ENCODE peak calls at places on chromosomes 6 and 20, in six cellular contexts. One of them, this sample, is unnamed. For H3K4me1, the result is how much of the 10 kb centered on the place peaks cover.

GRCh38 chr6:36245572-36246031 is 24.3 kb upstream of the PNPLA1 start:
- DNase-seq in transverse colon: peak
- DNase-seq in GM12878: no peak
- DNase-seq in left lung: no peak
- DNase-seq in ascending aorta: no peak
- DNase-seq in PC-9: no peak
- DNase-seq in this sample: no peak

GRCh38 chr6:56806368-56806767 is 148.5 kb upstream of the BEND6 start:
- DNase-seq in transverse colon: no peak
- DNase-seq in GM12878: no peak
- DNase-seq in left lung: no peak
- DNase-seq in ascending aorta: no peak
- DNase-seq in PC-9: no peak
- DNase-seq in this sample: no peak

GRCh38 chr6:39166918-39167301 is 51.9 kb upstream of the SAYSD1 start:
- DNase-seq in transverse colon: no peak
- DNase-seq in GM12878: no peak
- DNase-seq in left lung: no peak
- DNase-seq in ascending aorta: no peak
- DNase-seq in PC-9: no peak
- DNase-seq in this sample: no peak

GRCh38 chr6:76684881-76685280 is 612.4 kb upstream of the IMPG1 start:
- DNase-seq in transverse colon: no peak
- DNase-seq in GM12878: no peak
- DNase-seq in left lung: no peak
- DNase-seq in ascending aorta: no peak
- DNase-seq in PC-9: no peak
- DNase-seq in this sample: no peak

GRCh38 chr6:80639243-80639642 is 532.8 kb downstream of the BCKDHB start:
- DNase-seq in transverse colon: no peak
- DNase-seq in GM12878: no peak
- DNase-seq in left lung: no peak
- DNase-seq in ascending aorta: no peak
- DNase-seq in PC-9: no peak
- DNase-seq in this sample: no peak

GRCh38 chr6:40721252-40721936 is 134.2 kb upstream of the LRFN2 start:
- DNase-seq in transverse colon: no peak
- DNase-seq in GM12878: no peak
- DNase-seq in left lung: no peak
- DNase-seq in ascending aorta: no peak
- DNase-seq in PC-9: no peak
- DNase-seq in this sample: no peak

GRCh38 chr6:5141046-5141445 is 55.9 kb downstream of the PPP1R3G start:
- DNase-seq in transverse colon: no peak
- DNase-seq in GM12878: no peak
- DNase-seq in left lung: no peak
- DNase-seq in ascending aorta: no peak
- DNase-seq in PC-9: no peak
- DNase-seq in this sample: peak

GRCh38 chr6:6851059-6851658 is 256.6 kb upstream of the RREB1 start:
- DNase-seq in transverse colon: peak
- DNase-seq in GM12878: no peak
- DNase-seq in left lung: peak
- DNase-seq in ascending aorta: no peak
- DNase-seq in PC-9: peak
- DNase-seq in this sample: no peak

GRCh38 chr6:90148867-90149266 is 147.8 kb downstream of the BACH2 start:
- DNase-seq in transverse colon: no peak
- DNase-seq in GM12878: no peak
- DNase-seq in left lung: no peak
- DNase-seq in ascending aorta: no peak
- DNase-seq in PC-9: no peak
- DNase-seq in this sample: no peak

GRCh38 chr6:38391909-38392614 is 247.7 kb downstream of the BTBD9 start:
- DNase-seq in transverse colon: no peak
- DNase-seq in GM12878: no peak
- DNase-seq in left lung: no peak
- DNase-seq in ascending aorta: no peak
- DNase-seq in PC-9: no peak
- DNase-seq in this sample: no peak

GRCh38 chr6:90227165-90227564 is 69.5 kb downstream of the BACH2 start:
- DNase-seq in transverse colon: no peak
- DNase-seq in GM12878: no peak
- DNase-seq in left lung: no peak
- DNase-seq in ascending aorta: no peak
- DNase-seq in PC-9: no peak
- DNase-seq in this sample: no peak

GRCh38 chr6:152001408-152001807 is 193.9 kb downstream of the ESR1 start:
- DNase-seq in transverse colon: no peak
- DNase-seq in GM12878: no peak
- DNase-seq in left lung: no peak
- DNase-seq in ascending aorta: no peak
- DNase-seq in PC-9: no peak
- DNase-seq in this sample: no peak

GRCh38 chr6:45959534-45960195 is 56.0 kb downstream of the CLIC5 start:
- DNase-seq in transverse colon: no peak
- DNase-seq in GM12878: no peak
- DNase-seq in left lung: no peak
- DNase-seq in ascending aorta: no peak
- DNase-seq in PC-9: no peak
- DNase-seq in this sample: no peak

GRCh38 chr20:35838213-35838612 is 66.4 kb downstream of the PHF20 start:
- DNase-seq in transverse colon: no peak
- DNase-seq in GM12878: no peak
- DNase-seq in left lung: no peak
- DNase-seq in ascending aorta: no peak
- DNase-seq in PC-9: no peak
- DNase-seq in this sample: no peak

GRCh38 chr20:1619861-1620444 is at the start of gene SIRPB1:
- DNase-seq in transverse colon: no peak
- DNase-seq in GM12878: no peak
- DNase-seq in left lung: peak
- DNase-seq in ascending aorta: no peak
- DNase-seq in PC-9: peak
- DNase-seq in this sample: no peak

GRCh38 chr20:44834693-44835092 is 24.3 kb upstream of the RIMS4 start:
- DNase-seq in transverse colon: no peak
- DNase-seq in GM12878: no peak
- DNase-seq in left lung: no peak
- DNase-seq in ascending aorta: no peak
- DNase-seq in PC-9: no peak
- DNase-seq in this sample: no peak

GRCh38 chr20:38961530-38962043 is 557 bp upstream of the DHX35 start:
- DNase-seq in transverse colon: no peak
- DNase-seq in GM12878: no peak
- DNase-seq in left lung: no peak
- DNase-seq in ascending aorta: no peak
- DNase-seq in PC-9: no peak
- DNase-seq in this sample: no peak

GRCh38 chr6:122647765-122648164 is 37.6 kb downstream of the PKIB start:
- DNase-seq in transverse colon: no peak
- DNase-seq in GM12878: no peak
- DNase-seq in left lung: no peak
- DNase-seq in ascending aorta: no peak
- DNase-seq in PC-9: no peak
- DNase-seq in this sample: no peak

GRCh38 chr6:15252205-15252604 is 6.3 kb downstream of the JARID2 start:
- DNase-seq in transverse colon: no peak
- DNase-seq in GM12878: no peak
- DNase-seq in left lung: no peak
- DNase-seq in ascending aorta: no peak
- DNase-seq in PC-9: no peak
- DNase-seq in this sample: no peak

GRCh38 chr6:107228754-107229153 is 113.4 kb upstream of the BEND3 start:
- DNase-seq in transverse colon: no peak
- DNase-seq in GM12878: no peak
- DNase-seq in left lung: no peak
- DNase-seq in ascending aorta: no peak
- DNase-seq in PC-9: no peak
- DNase-seq in this sample: no peak

GRCh38 chr6:1405221-1405620 is 15.8 kb downstream of the FOXF2 start:
- DNase-seq in transverse colon: no peak
- DNase-seq in GM12878: no peak
- DNase-seq in left lung: no peak
- DNase-seq in ascending aorta: no peak
- DNase-seq in PC-9: no peak
- DNase-seq in this sample: no peak

GRCh38 chr20:46681032-46681854 is 8.0 kb downstream of the TP53RK start:
- DNase-seq in transverse colon: peak
- DNase-seq in GM12878: peak
- DNase-seq in left lung: no peak
- DNase-seq in ascending aorta: no peak
- DNase-seq in PC-9: peak
- DNase-seq in this sample: peak
- H3K4me3 ChIP-seq in transverse colon: no peak
- H3K4me3 ChIP-seq in GM12878: no peak
- H3K4me3 ChIP-seq in left lung: no peak
- H3K4me3 ChIP-seq in ascending aorta: no peak
- H3K4me3 ChIP-seq in PC-9: no peak
- H3K4me3 ChIP-seq in this sample: no peak

GRCh38 chr6:110664933-110665332 is 150.3 kb downstream of the CDK19 start:
- DNase-seq in transverse colon: no peak
- DNase-seq in GM12878: no peak
- DNase-seq in left lung: no peak
- DNase-seq in ascending aorta: no peak
- DNase-seq in PC-9: no peak
- DNase-seq in this sample: no peak
- H3K27ac ChIP-seq in transverse colon: peak
- H3K27ac ChIP-seq in GM12878: no peak
- H3K27ac ChIP-seq in left lung: no peak
- H3K27ac ChIP-seq in ascending aorta: no peak
- H3K27ac ChIP-seq in PC-9: no peak
- H3K27ac ChIP-seq in this sample: no peak

GRCh38 chr6:42029062-42029685 is 21.1 kb upstream of the TAF8 start:
- DNase-seq in transverse colon: no peak
- DNase-seq in GM12878: no peak
- DNase-seq in left lung: no peak
- DNase-seq in ascending aorta: no peak
- DNase-seq in PC-9: no peak
- DNase-seq in this sample: no peak
- H3K4me1 ChIP-seq in transverse colon: under half
- H3K4me1 ChIP-seq in GM12878: under half
- H3K4me1 ChIP-seq in left lung: under half
- H3K4me1 ChIP-seq in ascending aorta: under half
- H3K4me1 ChIP-seq in PC-9: under half
- H3K4me1 ChIP-seq in this sample: under half

DNA sequence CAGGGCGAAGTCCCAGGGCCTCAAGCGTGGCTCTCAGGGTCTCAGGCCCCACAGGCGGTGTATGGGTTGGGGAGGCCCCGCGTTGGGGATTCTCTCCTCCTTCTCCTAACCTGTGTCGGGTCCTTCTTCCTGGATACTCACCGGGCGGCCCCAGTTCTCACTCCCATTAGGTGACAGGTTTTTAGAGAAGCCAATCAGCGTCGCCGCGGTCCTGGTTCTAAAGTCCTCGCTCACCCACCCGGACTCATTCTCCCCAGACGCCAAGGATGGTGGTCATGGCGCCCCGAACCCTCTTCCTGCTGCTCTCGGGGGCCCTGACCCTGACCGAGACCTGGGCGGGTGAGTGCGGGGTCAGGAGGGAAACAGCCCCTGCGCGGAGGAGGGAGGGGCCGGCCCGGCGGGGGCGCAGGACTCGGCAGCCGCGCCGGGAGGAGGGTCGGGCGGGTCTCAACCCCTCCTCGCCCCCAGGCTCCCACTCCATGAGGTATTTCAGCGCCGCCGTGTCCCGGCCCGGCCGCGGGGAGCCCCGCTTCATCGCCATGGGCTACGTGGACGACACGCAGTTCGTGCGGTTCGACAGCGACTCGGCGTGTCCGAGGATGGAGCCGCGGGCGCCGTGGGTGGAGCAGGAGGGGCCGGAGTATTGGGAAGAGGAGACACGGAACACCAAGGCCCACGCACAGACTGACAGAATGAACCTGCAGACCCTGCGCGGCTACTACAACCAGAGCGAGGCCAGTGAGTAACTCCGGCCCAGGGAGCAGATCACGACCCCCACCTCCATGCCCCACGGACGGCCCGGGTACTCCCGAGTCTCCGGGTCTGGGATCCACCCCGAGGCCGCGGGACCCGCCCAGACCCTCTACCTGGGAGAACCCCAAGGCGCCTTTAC is at the start of gene HLA-G:
- DNase-seq in transverse colon: no peak
- DNase-seq in GM12878: no peak
- DNase-seq in left lung: no peak
- DNase-seq in ascending aorta: no peak
- DNase-seq in PC-9: no peak
- DNase-seq in this sample: peak
- H3K4me3 ChIP-seq in transverse colon: no peak
- H3K4me3 ChIP-seq in GM12878: no peak
- H3K4me3 ChIP-seq in left lung: peak
- H3K4me3 ChIP-seq in ascending aorta: peak
- H3K4me3 ChIP-seq in PC-9: no peak
- H3K4me3 ChIP-seq in this sample: peak

GRCh38 chr20:41219824-41220223 is 82.5 kb downstream of the PLCG1 start:
- DNase-seq in transverse colon: no peak
- DNase-seq in GM12878: no peak
- DNase-seq in left lung: no peak
- DNase-seq in ascending aorta: no peak
- DNase-seq in PC-9: no peak
- DNase-seq in this sample: no peak

GRCh38 chr20:41222703-41223102 is 85.4 kb downstream of the PLCG1 start:
- DNase-seq in transverse colon: no peak
- DNase-seq in GM12878: no peak
- DNase-seq in left lung: no peak
- DNase-seq in ascending aorta: no peak
- DNase-seq in PC-9: no peak
- DNase-seq in this sample: no peak

GRCh38 chr20:41222299-41222698 is 85.0 kb downstream of the PLCG1 start:
- DNase-seq in transverse colon: no peak
- DNase-seq in GM12878: no peak
- DNase-seq in left lung: no peak
- DNase-seq in ascending aorta: no peak
- DNase-seq in PC-9: no peak
- DNase-seq in this sample: no peak

GRCh38 chr20:41223112-41223511 is 85.8 kb downstream of the PLCG1 start:
- DNase-seq in transverse colon: no peak
- DNase-seq in GM12878: no peak
- DNase-seq in left lung: no peak
- DNase-seq in ascending aorta: no peak
- DNase-seq in PC-9: no peak
- DNase-seq in this sample: no peak

GRCh38 chr20:41221614-41222218 is 84.4 kb downstream of the PLCG1 start:
- DNase-seq in transverse colon: no peak
- DNase-seq in GM12878: no peak
- DNase-seq in left lung: no peak
- DNase-seq in ascending aorta: no peak
- DNase-seq in PC-9: peak
- DNase-seq in this sample: no peak
- H3K27ac ChIP-seq in transverse colon: peak
- H3K27ac ChIP-seq in GM12878: no peak
- H3K27ac ChIP-seq in left lung: peak
- H3K27ac ChIP-seq in ascending aorta: peak
- H3K27ac ChIP-seq in PC-9: no peak
- H3K27ac ChIP-seq in this sample: no peak

GRCh38 chr6:166595949-166596348 is 9.5 kb upstream of the RAMACL start:
- DNase-seq in transverse colon: no peak
- DNase-seq in GM12878: no peak
- DNase-seq in left lung: no peak
- DNase-seq in ascending aorta: no peak
- DNase-seq in PC-9: no peak
- DNase-seq in this sample: no peak
- H3K4me1 ChIP-seq in transverse colon: under half
- H3K4me1 ChIP-seq in GM12878: under half
- H3K4me1 ChIP-seq in left lung: under half
- H3K4me1 ChIP-seq in ascending aorta: under half
- H3K4me1 ChIP-seq in PC-9: under half
- H3K4me1 ChIP-seq in this sample: under half

GRCh38 chr6:34484899-34485298 is 19.0 kb downstream of the PACSIN1 start:
- DNase-seq in transverse colon: no peak
- DNase-seq in GM12878: peak
- DNase-seq in left lung: no peak
- DNase-seq in ascending aorta: no peak
- DNase-seq in PC-9: peak
- DNase-seq in this sample: no peak
- H3K4me3 ChIP-seq in transverse colon: no peak
- H3K4me3 ChIP-seq in GM12878: no peak
- H3K4me3 ChIP-seq in left lung: no peak
- H3K4me3 ChIP-seq in ascending aorta: no peak
- H3K4me3 ChIP-seq in PC-9: no peak
- H3K4me3 ChIP-seq in this sample: no peak

This sample was measured in vagina.